ENCODE peak calls at places on chromosomes 4 and X, in five cellular contexts. F is K562, G is GM12878, A is HepG2, J is H1. W is an unnamed sample.

GRCh38 chr4:93659629-93660028 is 168.9 kb upstream of the ATOH1 start:
- DNase-seq in F (no peak), J (no peak), A (no peak), G (no peak), W (no peak)

GRCh38 chrX:136906921-136907510 is 26.5 kb upstream of the RBMX start:
- DNase-seq in A (no peak), G (no peak), F (no peak), J (no peak), W (no peak)

GRCh38 chrX:46180258-46180687 is 364.9 kb downstream of the ZNF674 start:
- DNase-seq in F (peak), G (peak), J (no peak), A (peak), W (no peak)

GRCh38 chr4:4519296-4519898 is 22.5 kb downstream of the STX18 start:
- DNase-seq in F (peak), J (no peak), G (no peak), A (no peak), W (peak)

GRCh38 chr4:174255790-174256189 is 27.7 kb downstream of the FBXO8 start:
- DNase-seq in J (no peak), G (no peak), A (no peak), F (peak), W (no peak)

GRCh38 chr4:54945838-54946237 is 179.6 kb downstream of the KDR start:
- DNase-seq in F (no peak), J (no peak), G (no peak), A (no peak), W (no peak)

GRCh38 chr4:147799986-147800555 is 68.2 kb downstream of the ARHGAP10 start:
- DNase-seq in J (no peak), A (no peak), F (no peak), G (peak), W (no peak)

GRCh38 chrX:13545731-13546130 is 23.7 kb upstream of the EGFL6 start:
- DNase-seq in G (no peak), F (no peak), A (no peak), J (no peak), W (no peak)

GRCh38 chr4:26636458-26636857 is 52.6 kb downstream of the TBC1D19 start:
- DNase-seq in F (no peak), A (no peak), J (no peak), G (no peak), W (no peak)

GRCh38 chr4:124903995-124904722 is 191.6 kb upstream of the ANKRD50 start:
- DNase-seq in G (no peak), F (no peak), J (no peak), A (no peak), W (no peak)

GRCh38 chr4:78937837-78938236 is 1.4 kb downstream of the PAQR3 start:
- DNase-seq in J (no peak), F (no peak), G (no peak), A (peak), W (no peak)

GRCh38 chrX:78687586-78687985 is 28.5 kb upstream of the RTL3 start:
- DNase-seq in G (peak), F (no peak), J (no peak), A (no peak), W (no peak)

GRCh38 chr4:134202136-134202535 is 547 bp upstream of the PABPC4L start:
- DNase-seq in A (no peak), J (no peak), G (no peak), F (no peak), W (no peak)

GRCh38 chr4:140672366-140672765 is 83.8 kb downstream of the TBC1D9 start:
- DNase-seq in F (no peak), G (no peak), A (no peak), J (no peak), W (no peak)

GRCh38 chr4:100754741-100755140 is 236.9 kb upstream of the EMCN start:
- DNase-seq in G (no peak), J (no peak), A (no peak), F (no peak), W (no peak)
- TF ChIP-seq RFX5 in G (no peak), J (no peak), A (no peak), F (no peak), W (no peak)

GRCh38 chrX:138794285-138794684 is 82.8 kb upstream of the FGF13 start:
- DNase-seq in A (no peak), J (no peak), F (no peak), G (no peak), W (no peak)

GRCh38 chrX:138791551-138791950 is 80.0 kb upstream of the FGF13 start:
- DNase-seq in J (no peak), A (no peak), G (no peak), F (no peak), W (no peak)
- H3K4me2 ChIP-seq in J (no peak), A (no peak), G (no peak), F (no peak), W (no peak)

GRCh38 chr4:120769227-120769626 is 153.3 kb downstream of the PRDM5 start:
- DNase-seq in A (no peak), F (no peak), G (no peak), J (no peak), W (no peak)
- TF ChIP-seq YY1 in A (no peak), F (no peak), G (no peak), J (no peak), W (no peak)

GRCh38 chr4:127889903-127890302 is 9.2 kb downstream of the PLK4 start:
- DNase-seq in J (no peak), G (no peak), F (no peak), A (no peak), W (no peak)
- TF ChIP-seq RFX5 in J (no peak), G (no peak), F (no peak), A (no peak), W (no peak)

DNA sequence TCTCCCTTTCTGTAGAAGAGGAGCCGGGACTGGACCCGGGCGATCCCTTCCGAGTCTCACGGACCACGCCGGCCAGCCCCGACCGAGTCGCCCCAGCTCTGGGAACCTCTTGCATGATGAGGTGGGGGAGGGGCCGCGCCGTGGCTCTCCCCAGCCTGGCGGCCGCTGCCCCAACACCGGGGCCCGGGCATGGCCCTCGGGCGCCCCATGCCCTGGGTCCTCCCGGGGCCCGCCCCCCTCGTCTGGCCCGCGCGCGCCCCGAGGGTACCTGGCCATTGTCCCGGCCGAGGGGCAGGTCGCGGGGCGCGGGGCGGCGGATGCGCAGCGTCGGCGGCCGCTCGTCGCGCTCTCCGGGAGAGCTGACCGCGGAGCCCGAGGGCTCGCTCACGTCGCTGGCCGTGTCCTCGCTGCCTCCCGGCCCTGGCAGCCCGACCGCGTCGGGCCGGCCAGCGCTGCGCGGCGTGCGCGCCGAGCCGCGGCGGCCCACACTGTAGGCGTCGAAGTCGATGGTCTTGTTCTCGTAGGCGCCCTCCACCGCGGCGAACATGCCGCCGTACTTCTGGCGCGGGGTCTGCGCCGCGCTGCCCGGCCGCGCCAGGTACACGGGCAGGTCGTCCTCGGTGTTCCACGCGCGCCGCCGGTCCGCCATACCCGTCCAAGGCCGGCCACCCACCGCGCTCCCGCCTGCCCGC is 419 bp downstream of the CRMP1 start:
- DNase-seq in G (no peak), A (no peak), F (no peak), J (peak), W (peak)
- H3K4me2 ChIP-seq in G (no peak), A (no peak), F (no peak), J (peak), W (no peak)

GRCh38 chr4:104446431-104446925 is 48.2 kb downstream of the CXXC4 start:
- DNase-seq in J (no peak), F (no peak), G (no peak), A (no peak), W (no peak)
- TF ChIP-seq YY1 in J (no peak), F (no peak), G (no peak), A (no peak), W (no peak)

DNA sequence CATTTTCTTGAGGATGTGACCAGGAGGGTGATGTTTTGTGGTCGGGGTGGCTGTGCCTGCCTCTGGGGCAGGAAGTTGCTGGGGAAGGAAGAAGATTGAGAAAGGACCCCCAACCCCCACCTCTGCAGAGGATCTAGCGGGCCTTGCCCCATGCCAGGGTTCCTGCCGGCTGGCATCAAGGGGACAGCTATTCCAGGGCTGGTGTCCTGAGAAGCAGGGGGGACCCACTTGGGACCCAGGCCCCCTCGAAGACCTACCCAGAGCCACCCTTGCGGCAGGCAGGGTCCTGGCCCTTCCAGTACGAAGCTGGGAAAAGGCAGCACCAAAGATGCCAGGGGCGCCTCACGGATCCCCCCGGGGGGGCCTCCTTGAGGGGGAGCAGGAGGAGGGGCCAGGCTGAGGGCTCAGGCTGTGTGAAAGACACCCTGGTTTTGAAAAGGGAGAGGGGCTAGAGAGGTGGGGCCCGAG is 6.6 kb downstream of the SH3BP2 start:
- DNase-seq in G (no peak), F (no peak), A (no peak), J (no peak), W (no peak)
- TF ChIP-seq RFX5 in G (no peak), F (no peak), A (no peak), J (no peak), W (no peak)

W was measured in SK-N-SH.